ENCODE peak calls at places on chromosomes 2 and 18, in ten cellular contexts. C is NCI-H446 treated with DMSO at 0.1 percent for 48 hours, J is GM04504, Y is astrocyte of the cerebellum, L is HAP-1, W is foreskin melanocyte, B is astrocyte of the spinal cord, R is A549, I is thoracic aorta, M is T1000. D is an unnamed sample.

GRCh38 chr2:100272848-100273329 is 49.4 kb downstream of the LONRF2 start:
- DNase-seq in R (no peak), B (no peak), C (no peak), W (no peak), M (no peak), J (no peak), Y (no peak), I (no peak), L (no peak), D (no peak)

GRCh38 chr2:152186257-152186656 is 10.7 kb upstream of the STAM2 start:
- DNase-seq in L (no peak), R (no peak), J (no peak), Y (no peak), C (no peak), W (peak; percentile 85), M (no peak), I (no peak), B (no peak), D (no peak)

GRCh38 chr2:108417254-108417653 is 31.8 kb upstream of the GCC2 start:
- DNase-seq in W (no peak), L (no peak), R (peak; percentile 54), I (no peak), C (no peak), M (no peak), Y (no peak), B (no peak), J (no peak), D (no peak)

GRCh38 chr2:165610591-165611029 is 141.1 kb downstream of the CSRNP3 start:
- DNase-seq in B (no peak), J (no peak), Y (no peak), L (no peak), M (no peak), C (no peak), I (no peak), R (no peak), W (no peak), D (no peak)

GRCh38 chr2:17483496-17483895 is 34.7 kb downstream of the RAD51AP2 start:
- DNase-seq in R (no peak), J (no peak), M (no peak), Y (no peak), C (no peak), B (no peak), I (no peak), L (no peak), W (no peak), D (no peak)

GRCh38 chr2:43129676-43130547 is 96.5 kb downstream of the ZFP36L2 start:
- DNase-seq in W (no peak), R (no peak), M (no peak), B (no peak), I (no peak), C (no peak), L (no peak), J (no peak), Y (peak; percentile 42), D (no peak)

GRCh38 chr2:223051580-223052375 is at the start of gene KCNE4:
- DNase-seq in W (peak; percentile 74), C (no peak), M (no peak), B (peak; percentile 73), L (no peak), Y (no peak), R (no peak), I (no peak), J (no peak), D (no peak)

GRCh38 chr2:204692790-204693189 is 147.5 kb downstream of the PARD3B start:
- DNase-seq in R (no peak), B (no peak), Y (no peak), W (no peak), M (no peak), L (no peak), I (no peak), J (no peak), C (no peak), D (no peak)

GRCh38 chr18:66344227-66344626 is 259.7 kb downstream of the CDH19 start:
- DNase-seq in W (no peak), J (no peak), Y (no peak), L (no peak), B (no peak), R (no peak), I (no peak), C (no peak), M (no peak), D (no peak)

GRCh38 chr2:19845323-19845920 is 56.4 kb downstream of the TTC32 start:
- DNase-seq in L (no peak), M (no peak), B (no peak), W (no peak), J (no peak), Y (no peak), R (no peak), C (no peak), I (no peak), D (no peak)

GRCh38 chr2:147501973-147502372 is 342.9 kb upstream of the ACVR2A start:
- DNase-seq in B (no peak), L (no peak), C (no peak), J (no peak), M (no peak), W (no peak), Y (no peak), I (no peak), R (no peak), D (no peak)

GRCh38 chr2:121342751-121343150 is 57.7 kb upstream of the TFCP2L1 start:
- DNase-seq in B (no peak), Y (no peak), I (no peak), L (no peak), W (no peak), R (no peak), C (no peak), M (no peak), J (no peak), D (no peak)

GRCh38 chr2:157857881-157858280 is 18.2 kb downstream of the ACVR1 start:
- DNase-seq in Y (no peak), J (no peak), M (no peak), R (peak; percentile 68), C (no peak), L (no peak), B (peak; percentile 40), I (no peak), W (no peak), D (no peak)

GRCh38 chr18:75265255-75265654 is 54.7 kb downstream of the TSHZ1 start:
- DNase-seq in J (no peak), C (no peak), L (no peak), W (no peak), M (no peak), I (no peak), R (no peak), Y (no peak), B (no peak), D (no peak)

GRCh38 chr2:126894585-126895182 is 4.0 kb upstream of the TEX51 start:
- DNase-seq in M (no peak), L (peak; percentile 2), B (no peak), J (no peak), W (no peak), C (no peak), I (no peak), R (no peak), Y (no peak), D (no peak)

GRCh38 chr2:43008388-43008787 is 216.0 kb upstream of the HAAO start:
- DNase-seq in W (no peak), B (no peak), R (no peak), L (no peak), I (no peak), M (no peak), C (no peak), Y (no peak), J (no peak), D (no peak)

GRCh38 chr18:67621025-67621713 is 104.6 kb upstream of the DSEL start:
- DNase-seq in M (no peak), Y (no peak), W (no peak), C (no peak), B (no peak), J (no peak), L (no peak), R (no peak), I (no peak), D (no peak)